ENCODE peak calls at places on chromosomes 16 and 17, in six cellular contexts. One of them, this sample, is unnamed.
A peak's percentile ranks its signal among the peaks of the same experiment; 100 is the strongest.

GRCh38 chr17:76166168-76166567 is 25.1 kb upstream of the FOXJ1 start:
- DNase-seq in fibroblast of mammary gland: peak; percentile 68
- DNase-seq in NCI-H774: no peak
- DNase-seq in NCI-H1694 treated with DMSO at 0.1 percent for 48 hours: no peak
- DNase-seq in NCI-H2081: no peak
- DNase-seq in NCI-H2029: no peak
- DNase-seq in this sample: no peak

GRCh38 chr16:1012722-1013592 is 31.4 kb downstream of the SOX8 start:
- DNase-seq in NCI-H2029: no peak
- DNase-seq in NCI-H2081: no peak
- DNase-seq in NCI-H1694 treated with DMSO at 0.1 percent for 48 hours: no peak
- DNase-seq in fibroblast of mammary gland: no peak
- DNase-seq in NCI-H774: no peak
- DNase-seq in this sample: no peak

GRCh38 chr16:75267631-75268264 is 16.3 kb upstream of the BCAR1 start:
- DNase-seq in NCI-H1694 treated with DMSO at 0.1 percent for 48 hours: peak; percentile 86
- DNase-seq in fibroblast of mammary gland: peak; percentile 57
- DNase-seq in NCI-H2081: peak; percentile 36
- DNase-seq in NCI-H2029: peak; percentile 91
- DNase-seq in NCI-H774: peak; percentile 29
- DNase-seq in this sample: no peak

GRCh38 chr17:59764292-59764741 is 56.9 kb downstream of the VMP1 start:
- DNase-seq in fibroblast of mammary gland: peak; percentile 86
- DNase-seq in NCI-H1694 treated with DMSO at 0.1 percent for 48 hours: no peak
- DNase-seq in NCI-H2081: no peak
- DNase-seq in NCI-H2029: no peak
- DNase-seq in NCI-H774: no peak
- DNase-seq in this sample: no peak

GRCh38 chr17:68231536-68231935 is 16.3 kb upstream of the AMZ2 start:
- DNase-seq in fibroblast of mammary gland: no peak
- DNase-seq in NCI-H2081: no peak
- DNase-seq in NCI-H2029: no peak
- DNase-seq in NCI-H1694 treated with DMSO at 0.1 percent for 48 hours: no peak
- DNase-seq in NCI-H774: no peak
- DNase-seq in this sample: no peak

GRCh38 chr16:66273644-66274334 is 92.7 kb upstream of the CDH5 start:
- DNase-seq in NCI-H1694 treated with DMSO at 0.1 percent for 48 hours: no peak
- DNase-seq in fibroblast of mammary gland: peak; percentile 90
- DNase-seq in NCI-H774: no peak
- DNase-seq in NCI-H2029: no peak
- DNase-seq in NCI-H2081: no peak
- DNase-seq in this sample: no peak

GRCh38 chr17:204427-205175 is 23.2 kb upstream of the DOC2B start:
- DNase-seq in NCI-H1694 treated with DMSO at 0.1 percent for 48 hours: no peak
- DNase-seq in fibroblast of mammary gland: no peak
- DNase-seq in NCI-H774: no peak
- DNase-seq in NCI-H2029: no peak
- DNase-seq in NCI-H2081: no peak
- DNase-seq in this sample: no peak

GRCh38 chr17:39186481-39187002 is 10.9 kb downstream of the CACNB1 start:
- DNase-seq in NCI-H2081: peak; percentile 78
- DNase-seq in NCI-H774: no peak
- DNase-seq in NCI-H2029: no peak
- DNase-seq in fibroblast of mammary gland: no peak
- DNase-seq in NCI-H1694 treated with DMSO at 0.1 percent for 48 hours: peak; percentile 24
- DNase-seq in this sample: no peak